ENCODE peak calls at places on chromosomes 4 and X, in four cellular contexts. One of them, this sample, is unnamed.

GRCh38 chr4:24742773-24743676 is 52.3 kb upstream of the SOD3 start:
- DNase-seq in fibroblast of mammary gland: no peak
- DNase-seq in T-helper 2 cell: no peak
- DNase-seq in anterior cingulate cortex: no peak
- DNase-seq in this sample: no peak

GRCh38 chr4:6463311-6464289 is 8.8 kb downstream of the PPP2R2C start:
- DNase-seq in fibroblast of mammary gland: no peak
- DNase-seq in anterior cingulate cortex: peak
- DNase-seq in T-helper 2 cell: no peak
- DNase-seq in this sample: no peak

GRCh38 chr4:145487626-145488025 is 6.0 kb downstream of the SMAD1 start:
- DNase-seq in T-helper 2 cell: peak
- DNase-seq in anterior cingulate cortex: no peak
- DNase-seq in fibroblast of mammary gland: no peak
- DNase-seq in this sample: no peak

GRCh38 chrX:53073115-53073581 is 9.0 kb upstream of the TSPYL2 start:
- DNase-seq in T-helper 2 cell: no peak
- DNase-seq in anterior cingulate cortex: no peak
- DNase-seq in fibroblast of mammary gland: no peak
- DNase-seq in this sample: no peak

GRCh38 chrX:24395775-24396174 is 35.3 kb downstream of the SUPT20HL1 start:
- DNase-seq in T-helper 2 cell: peak
- DNase-seq in fibroblast of mammary gland: peak
- DNase-seq in anterior cingulate cortex: peak
- DNase-seq in this sample: peak

GRCh38 chr4:145957307-145957706 is 18.7 kb upstream of the ZNF827 start:
- DNase-seq in anterior cingulate cortex: no peak
- DNase-seq in T-helper 2 cell: no peak
- DNase-seq in fibroblast of mammary gland: no peak
- DNase-seq in this sample: peak

GRCh38 chr4:55458611-55459010 is 62.9 kb downstream of the TMEM165 start:
- DNase-seq in T-helper 2 cell: no peak
- DNase-seq in fibroblast of mammary gland: peak
- DNase-seq in anterior cingulate cortex: no peak
- DNase-seq in this sample: no peak

GRCh38 chr4:88999392-88999791 is 57.6 kb downstream of the FAM13A start:
- DNase-seq in fibroblast of mammary gland: no peak
- DNase-seq in T-helper 2 cell: no peak
- DNase-seq in anterior cingulate cortex: no peak
- DNase-seq in this sample: no peak

GRCh38 chr4:150063128-150063527 is 15.1 kb upstream of the DCLK2 start:
- DNase-seq in fibroblast of mammary gland: no peak
- DNase-seq in T-helper 2 cell: no peak
- DNase-seq in anterior cingulate cortex: no peak
- DNase-seq in this sample: no peak

GRCh38 chr4:127558088-127558487 is 74.7 kb upstream of the INTU start:
- DNase-seq in fibroblast of mammary gland: no peak
- DNase-seq in anterior cingulate cortex: no peak
- DNase-seq in T-helper 2 cell: no peak
- DNase-seq in this sample: no peak

GRCh38 chrX:13755254-13755653 is 20.7 kb downstream of the OFD1 start:
- DNase-seq in anterior cingulate cortex: no peak
- DNase-seq in T-helper 2 cell: peak
- DNase-seq in fibroblast of mammary gland: no peak
- DNase-seq in this sample: no peak

GRCh38 chrX:440636-441035 is 53.9 kb upstream of the PPP2R3B start:
- DNase-seq in T-helper 2 cell: no peak
- DNase-seq in fibroblast of mammary gland: no peak
- DNase-seq in anterior cingulate cortex: no peak
- DNase-seq in this sample: no peak

GRCh38 chr4:2818351-2818939 is 25.2 kb upstream of the ADD1 start:
- DNase-seq in anterior cingulate cortex: no peak
- DNase-seq in fibroblast of mammary gland: no peak
- DNase-seq in T-helper 2 cell: no peak
- DNase-seq in this sample: no peak

GRCh38 chrX:150506020-150506419 is 62.4 kb upstream of the MTM1 start:
- DNase-seq in anterior cingulate cortex: no peak
- DNase-seq in fibroblast of mammary gland: no peak
- DNase-seq in T-helper 2 cell: no peak
- DNase-seq in this sample: no peak

GRCh38 chr4:77593101-77593500 is 12.5 kb upstream of the CXCL13 start:
- DNase-seq in anterior cingulate cortex: no peak
- DNase-seq in fibroblast of mammary gland: no peak
- DNase-seq in T-helper 2 cell: no peak
- DNase-seq in this sample: no peak

GRCh38 chr4:158302076-158302866 is 92.0 kb downstream of the TMEM144 start:
- DNase-seq in anterior cingulate cortex: no peak
- DNase-seq in fibroblast of mammary gland: peak
- DNase-seq in T-helper 2 cell: no peak
- DNase-seq in this sample: peak

GRCh38 chr4:159105761-159106243 is 2.9 kb downstream of the RAPGEF2 start:
- DNase-seq in anterior cingulate cortex: no peak
- DNase-seq in T-helper 2 cell: peak
- DNase-seq in fibroblast of mammary gland: peak
- DNase-seq in this sample: peak

GRCh38 chr4:145909331-145909730 is 29.3 kb downstream of the ZNF827 start:
- DNase-seq in fibroblast of mammary gland: peak
- DNase-seq in anterior cingulate cortex: peak
- DNase-seq in T-helper 2 cell: no peak
- DNase-seq in this sample: no peak

GRCh38 chr4:180637616-180638015 is 1605.6 kb upstream of the TENM3 start:
- DNase-seq in fibroblast of mammary gland: no peak
- DNase-seq in T-helper 2 cell: no peak
- DNase-seq in anterior cingulate cortex: no peak
- DNase-seq in this sample: no peak

GRCh38 chr4:83252782-83253405 is 31.7 kb downstream of the COQ2 start:
- DNase-seq in T-helper 2 cell: peak
- DNase-seq in anterior cingulate cortex: no peak
- DNase-seq in fibroblast of mammary gland: peak
- DNase-seq in this sample: peak

GRCh38 chrX:110600745-110601310 is 194.8 kb downstream of the CHRDL1 start:
- DNase-seq in anterior cingulate cortex: no peak
- DNase-seq in fibroblast of mammary gland: peak
- DNase-seq in T-helper 2 cell: no peak
- DNase-seq in this sample: no peak

GRCh38 chr4:125016892-125017299 is 297.9 kb upstream of the FAT4 start:
- DNase-seq in T-helper 2 cell: no peak
- DNase-seq in anterior cingulate cortex: no peak
- DNase-seq in fibroblast of mammary gland: no peak
- DNase-seq in this sample: no peak

GRCh38 chrX:10414872-10415703 is 205.3 kb downstream of the MID1 start:
- DNase-seq in fibroblast of mammary gland: peak
- DNase-seq in T-helper 2 cell: no peak
- DNase-seq in anterior cingulate cortex: no peak
- DNase-seq in this sample: peak

GRCh38 chr4:111178231-111178630 is 555.4 kb upstream of the PITX2 start:
- DNase-seq in fibroblast of mammary gland: no peak
- DNase-seq in anterior cingulate cortex: no peak
- DNase-seq in T-helper 2 cell: no peak
- DNase-seq in this sample: no peak

GRCh38 chrX:17488036-17488435 is 113.0 kb downstream of the NHS start:
- DNase-seq in fibroblast of mammary gland: peak
- DNase-seq in anterior cingulate cortex: no peak
- DNase-seq in T-helper 2 cell: no peak
- DNase-seq in this sample: peak

GRCh38 chr4:185504098-185505047 is 30.9 kb downstream of the PDLIM3 start:
- DNase-seq in fibroblast of mammary gland: no peak
- DNase-seq in T-helper 2 cell: no peak
- DNase-seq in anterior cingulate cortex: no peak
- DNase-seq in this sample: no peak

GRCh38 chrX:11944486-11944885 is 186.4 kb downstream of the MSL3 start:
- DNase-seq in anterior cingulate cortex: peak
- DNase-seq in fibroblast of mammary gland: peak
- DNase-seq in T-helper 2 cell: peak
- DNase-seq in this sample: peak

GRCh38 chrX:107669276-107669675 is 41.0 kb downstream of the PRPS1 start:
- DNase-seq in T-helper 2 cell: no peak
- DNase-seq in anterior cingulate cortex: no peak
- DNase-seq in fibroblast of mammary gland: no peak
- DNase-seq in this sample: no peak

GRCh38 chrX:39309721-39310152 is 508.5 kb downstream of the MID1IP1 start:
- DNase-seq in T-helper 2 cell: peak
- DNase-seq in anterior cingulate cortex: no peak
- DNase-seq in fibroblast of mammary gland: no peak
- DNase-seq in this sample: peak

GRCh38 chr4:10093801-10094552 is 22.6 kb downstream of the WDR1 start:
- DNase-seq in anterior cingulate cortex: no peak
- DNase-seq in fibroblast of mammary gland: peak
- DNase-seq in T-helper 2 cell: peak
- DNase-seq in this sample: peak

GRCh38 chr4:101885574-101885973 is 95.0 kb downstream of the BANK1 start:
- DNase-seq in anterior cingulate cortex: no peak
- DNase-seq in fibroblast of mammary gland: no peak
- DNase-seq in T-helper 2 cell: no peak
- DNase-seq in this sample: no peak

GRCh38 chr4:78781086-78781630 is 5.0 kb downstream of the BMP2K start:
- DNase-seq in T-helper 2 cell: no peak
- DNase-seq in anterior cingulate cortex: no peak
- DNase-seq in fibroblast of mammary gland: peak
- DNase-seq in this sample: no peak

GRCh38 chr4:3852309-3852708 is 86.1 kb downstream of the ADRA2C start:
- DNase-seq in T-helper 2 cell: no peak
- DNase-seq in anterior cingulate cortex: no peak
- DNase-seq in fibroblast of mammary gland: no peak
- DNase-seq in this sample: no peak